ENCODE peak calls at places on chromosome 2, in eight cellular contexts. A is GM13976; Z is HEK293T; W is GM04504; P is H1; E is activated T-cell treated with anti-CD3 and anti-CD28 coated beads, Interleukin-2, amount 50 U/mL, for 24 hours; T is NCI-H2081 treated with DMSO at 0.1 percent for 48 hours; H is colonic mucosa. Y is an unnamed sample.

GRCh38 chr2:75375646-75376582 is 176.6 kb upstream of the TACR1 start:
- DNase-seq in A (no peak), Z (no peak), W (peak; percentile 34), P (no peak), E (no peak), T (no peak), H (no peak), Y (no peak)

GRCh38 chr2:180258041-180258537 is 251.0 kb upstream of the CWC22 start:
- DNase-seq in A (no peak), Z (peak; percentile 13), W (no peak), P (no peak), E (no peak), T (no peak), H (no peak), Y (no peak)

GRCh38 chr2:142065700-142066099 is 65.1 kb downstream of the LRP1B start:
- DNase-seq in A (no peak), Z (no peak), W (no peak), P (no peak), E (no peak), T (no peak), H (no peak), Y (no peak)

GRCh38 chr2:42249887-42250286 is 80.7 kb downstream of the EML4 start:
- DNase-seq in A (no peak), Z (no peak), W (no peak), P (no peak), E (no peak), T (peak; percentile 94), H (peak; percentile 59), Y (no peak)

GRCh38 chr2:219300022-219300421 is 9.2 kb downstream of the PTPRN start:
- DNase-seq in A (peak; percentile 26), Z (no peak), W (no peak), P (no peak), E (no peak), T (no peak), H (no peak), Y (no peak)

GRCh38 chr2:66495788-66496640 is 61.1 kb downstream of the MEIS1 start:
- DNase-seq in A (no peak), Z (peak; percentile 47), W (peak; percentile 69), P (no peak), E (no peak), T (no peak), H (peak; percentile 23), Y (no peak)

GRCh38 chr2:203347375-203347774 is 19.2 kb downstream of the ABI2 start:
- DNase-seq in A (no peak), Z (no peak), W (no peak), P (no peak), E (no peak), T (no peak), H (no peak), Y (no peak)

GRCh38 chr2:178553047-178553446 is 72.8 kb downstream of the PLEKHA3 start:
- DNase-seq in A (no peak), Z (no peak), W (peak; percentile 72), P (no peak), E (no peak), T (no peak), H (no peak), Y (no peak)

GRCh38 chr2:210503622-210504300 is 27.2 kb upstream of the LANCL1 start:
- DNase-seq in A (no peak), Z (no peak), W (no peak), P (no peak), E (no peak), T (no peak), H (no peak), Y (no peak)

GRCh38 chr2:57821085-57821484 is 225.5 kb upstream of the VRK2 start:
- DNase-seq in A (no peak), Z (no peak), W (no peak), P (no peak), E (no peak), T (no peak), H (no peak), Y (no peak)

Y was measured in upper lobe of left lung.